ENCODE peak calls at places on chromosomes 6 and 20, in five cellular contexts. B is epithelial cell of proximal tubule, P is fibroblast of lung, F is GM10248, Q is AG09319. D is an unnamed sample.

GRCh38 chr6:144148891-144149290 is 1.4 kb upstream of the STX11 start:
- DNase-seq in B (no peak), F (no peak), Q (no peak), P (peak), D (no peak)

GRCh38 chr6:9943026-9943425 is 471.8 kb downstream of the TFAP2A start:
- DNase-seq in F (no peak), P (no peak), B (no peak), Q (no peak), D (no peak)

GRCh38 chr20:5397418-5397817 is 80.7 kb upstream of the PROKR2 start:
- DNase-seq in P (no peak), B (no peak), F (no peak), Q (no peak), D (no peak)

GRCh38 chr6:391559-392440 is at the start of gene IRF4:
- DNase-seq in P (no peak), F (peak), B (no peak), Q (no peak), D (peak)

GRCh38 chr20:33418033-33418432 is 16.7 kb upstream of the CDK5RAP1 start:
- DNase-seq in P (no peak), Q (no peak), F (no peak), B (no peak), D (no peak)

GRCh38 chr6:141956046-141956761 is 176.5 kb upstream of the GJE1 start:
- DNase-seq in B (peak), Q (no peak), F (no peak), P (peak), D (no peak)

GRCh38 chr20:10090588-10091166 is 55.9 kb downstream of the ANKEF1 start:
- DNase-seq in Q (no peak), F (peak), B (no peak), P (peak), D (peak)

GRCh38 chr20:62485062-62485700 is 9.4 kb upstream of the GATA5 start:
- DNase-seq in Q (no peak), P (peak), F (no peak), B (no peak), D (peak)

GRCh38 chr6:154478691-154479090 is 31.8 kb downstream of the CNKSR3 start:
- DNase-seq in P (peak), B (no peak), F (no peak), Q (no peak), D (no peak)

GRCh38 chr6:113301651-113302050 is 555.5 kb upstream of the MARCKS start:
- DNase-seq in P (no peak), F (no peak), Q (no peak), B (no peak), D (no peak)

GRCh38 chr20:52201395-52201794 is 9.8 kb upstream of the ZFP64 start:
- DNase-seq in Q (no peak), P (no peak), F (no peak), B (no peak), D (no peak)

GRCh38 chr6:30877419-30878262 is 6.7 kb upstream of the DDR1 start:
- DNase-seq in B (no peak), Q (peak), F (peak), P (peak), D (peak)

GRCh38 chr6:149614352-149614751 is 34.2 kb downstream of the KATNA1 start:
- DNase-seq in B (no peak), Q (no peak), F (no peak), P (peak), D (no peak)

GRCh38 chr20:47792021-47792618 is 6.8 kb upstream of the SULF2 start:
- DNase-seq in Q (peak), B (peak), F (no peak), P (peak), D (no peak)

GRCh38 chr20:15951711-15952110 is 621.5 kb downstream of the KIF16B start:
- DNase-seq in P (no peak), F (no peak), B (no peak), Q (no peak), D (no peak)

GRCh38 chr6:21271431-21272155 is 322.0 kb upstream of the SOX4 start:
- DNase-seq in Q (no peak), F (no peak), B (no peak), P (no peak), D (no peak)

GRCh38 chr6:110537208-110538123 is 61.1 kb upstream of the SLC22A16 start:
- DNase-seq in B (peak), P (peak), F (no peak), Q (peak), D (no peak)

GRCh38 chr6:3848925-3849605 is at the start of gene FAM50B:
- DNase-seq in B (no peak), F (peak), P (peak), Q (peak), D (peak)

GRCh38 chr6:42449917-42450313 is 1.8 kb downstream of the TRERF1 start:
- DNase-seq in F (no peak), B (no peak), Q (no peak), P (peak), D (no peak)

GRCh38 chr6:56757585-56757984 is 114.9 kb upstream of the DST start:
- DNase-seq in B (no peak), P (peak), F (no peak), Q (no peak), D (no peak)

GRCh38 chr6:52213127-52213526 is 27.0 kb downstream of the IL17A start:
- DNase-seq in Q (no peak), F (no peak), P (no peak), B (no peak), D (no peak)

GRCh38 chr20:33814238-33814712 is 3.1 kb downstream of the CHMP4B start:
- DNase-seq in B (no peak), P (no peak), Q (no peak), F (no peak), D (no peak)

GRCh38 chr6:28383235-28384142 is 16.1 kb downstream of the ZSCAN12 start:
- DNase-seq in B (no peak), F (peak), Q (peak), P (peak), D (peak)

GRCh38 chr6:112232845-112233256 is 21.5 kb downstream of the LAMA4 start:
- DNase-seq in P (peak), F (no peak), Q (peak), B (no peak), D (no peak)

GRCh38 chr20:47370850-47371782 is 14.6 kb upstream of the ZMYND8 start:
- DNase-seq in F (no peak), B (no peak), P (no peak), Q (no peak), D (no peak)

GRCh38 chr6:143843689-143844405 is 709 bp downstream of the LTV1 start:
- DNase-seq in Q (no peak), B (no peak), P (peak), F (peak), D (no peak)

GRCh38 chr6:148723484-148723883 is 23.3 kb upstream of the UST start:
- DNase-seq in F (no peak), B (no peak), Q (no peak), P (peak), D (no peak)

GRCh38 chr6:121435444-121436069 is at the start of gene GJA1:
- DNase-seq in F (no peak), B (no peak), Q (peak), P (peak), D (peak)

GRCh38 chr6:21441386-21441785 is 152.2 kb upstream of the SOX4 start:
- DNase-seq in Q (no peak), B (no peak), P (no peak), F (no peak), D (no peak)

GRCh38 chr6:53910834-53911233 is 116.0 kb downstream of the LRRC1 start:
- DNase-seq in B (no peak), P (peak), F (no peak), Q (no peak), D (no peak)

GRCh38 chr20:24789877-24790276 is 159.2 kb upstream of the CST7 start:
- DNase-seq in Q (no peak), P (no peak), B (no peak), F (no peak), D (no peak)

GRCh38 chr6:139970591-139970991 is 596.1 kb upstream of the CITED2 start:
- DNase-seq in B (no peak), Q (no peak), P (peak), F (no peak), D (no peak)

GRCh38 chr6:141593311-141593710 is 539.4 kb upstream of the GJE1 start:
- DNase-seq in F (no peak), Q (no peak), P (no peak), B (no peak), D (no peak)

DNA sequence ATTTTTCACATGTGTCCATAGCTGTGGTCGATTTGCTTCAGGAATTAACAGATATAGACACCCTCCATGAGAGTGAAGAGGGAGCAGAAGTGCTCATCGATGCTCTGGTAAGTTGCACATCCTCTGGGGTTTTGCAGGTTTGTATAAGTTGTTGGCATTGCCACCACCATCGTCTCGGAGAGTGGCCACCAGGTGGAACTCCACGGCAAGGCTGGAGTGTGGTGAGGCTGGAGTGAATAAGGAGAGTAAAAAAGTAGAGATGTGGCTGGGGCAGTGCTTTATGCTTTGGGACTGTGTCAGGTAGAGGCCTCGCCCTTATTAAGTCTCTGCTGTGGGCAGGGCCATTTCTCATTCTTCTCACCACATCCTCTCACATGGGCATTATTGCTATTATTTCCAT is 63.7 kb downstream of the CTNNBL1 start:
- DNase-seq in B (no peak), F (no peak), P (no peak), Q (no peak), D (no peak)
- TF ChIP-seq CTCF in B (no peak), F (no peak), P (no peak), Q (no peak), D (no peak)

GRCh38 chr6:98260382-98260781 is 574.0 kb upstream of the POU3F2 start:
- DNase-seq in B (no peak), F (no peak), Q (no peak), P (no peak), D (no peak)
- TF ChIP-seq CTCF in B (no peak), F (no peak), Q (no peak), P (no peak), D (no peak)

DNA sequence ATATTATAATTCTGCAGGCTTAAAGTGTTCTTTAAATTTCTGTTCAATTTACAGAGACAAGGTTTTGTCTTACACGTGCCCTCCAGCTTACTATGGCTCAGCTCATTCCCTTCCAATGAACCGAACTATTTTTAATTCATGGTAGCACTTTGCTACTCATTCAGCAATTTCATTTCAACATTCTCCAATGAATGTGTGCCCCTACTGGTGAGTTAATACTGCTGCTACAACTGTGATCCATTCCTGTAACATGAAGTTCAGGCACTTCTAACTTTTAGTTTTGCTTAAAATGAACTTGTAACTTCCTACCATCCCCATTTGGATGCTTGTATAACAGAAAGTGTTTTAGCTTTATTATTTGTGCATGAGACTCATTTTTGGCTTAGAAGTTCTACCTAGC is 99.7 kb downstream of the F13A1 start:
- DNase-seq in F (no peak), P (no peak), Q (no peak), B (no peak), D (no peak)
- TF ChIP-seq CTCF in F (peak), P (no peak), Q (no peak), B (peak), D (peak)

GRCh38 chr20:41356951-41357350 is 9.7 kb downstream of the EMILIN3 start:
- DNase-seq in P (no peak), F (no peak), Q (no peak), B (no peak), D (no peak)

GRCh38 chr20:41358230-41358629 is 8.4 kb downstream of the EMILIN3 start:
- DNase-seq in B (no peak), F (no peak), Q (no peak), P (no peak), D (no peak)

GRCh38 chr20:41358717-41359116 is 7.9 kb downstream of the EMILIN3 start:
- DNase-seq in F (no peak), P (no peak), B (no peak), Q (no peak), D (no peak)

GRCh38 chr20:41355598-41356203 is 10.9 kb downstream of the EMILIN3 start:
- DNase-seq in Q (no peak), F (no peak), B (no peak), P (no peak), D (no peak)

GRCh38 chr20:41357424-41358163 is 9.0 kb downstream of the EMILIN3 start:
- DNase-seq in Q (no peak), F (no peak), B (no peak), P (no peak), D (no peak)
- TF ChIP-seq CTCF in Q (no peak), F (no peak), B (peak), P (no peak), D (no peak)